ENCODE peak calls at places on chromosome 20, in five cellular contexts. U is pancreas, X is adrenal gland, C is glutamatergic neuron, R is HFFc6. A is an unnamed sample.

GRCh38 chr20:61205769-61206168 is 46.3 kb upstream of the CDH4 start:
- DNase-seq in U (no peak), R (no peak), C (no peak), X (no peak), A (no peak)

GRCh38 chr20:49589747-49590146 is 21.8 kb upstream of the PTGIS start:
- DNase-seq in X (no peak), C (no peak), U (no peak), R (no peak), A (no peak)

GRCh38 chr20:43570496-43570895 is 11.7 kb downstream of the SGK2 start:
- DNase-seq in R (no peak), X (no peak), U (no peak), C (no peak), A (no peak)

GRCh38 chr20:13458860-13459451 is 179.8 kb downstream of the TASP1 start:
- DNase-seq in U (no peak), C (peak), R (peak), X (peak), A (peak)

GRCh38 chr20:34222208-34222607 is 19.0 kb upstream of the ASIP start:
- DNase-seq in C (no peak), X (no peak), U (no peak), R (peak), A (no peak)

GRCh38 chr20:54086444-54087134 is 16.2 kb upstream of the BCAS1 start:
- DNase-seq in R (no peak), X (no peak), C (no peak), U (no peak), A (no peak)

GRCh38 chr20:50418890-50419642 is 91.1 kb upstream of the PTPN1 start:
- DNase-seq in U (no peak), C (no peak), X (peak), R (no peak), A (no peak)

GRCh38 chr20:9889270-9889981 is 50.5 kb upstream of the PAK5 start:
- DNase-seq in X (no peak), C (no peak), U (no peak), R (no peak), A (peak)

GRCh38 chr20:11777387-11777786 is 140.3 kb upstream of the BTBD3 start:
- DNase-seq in X (no peak), U (no peak), C (no peak), R (no peak), A (no peak)

GRCh38 chr20:32028647-32029372 is 18.6 kb downstream of the CCM2L start:
- DNase-seq in U (no peak), C (peak), X (no peak), R (no peak), A (no peak)

DNA sequence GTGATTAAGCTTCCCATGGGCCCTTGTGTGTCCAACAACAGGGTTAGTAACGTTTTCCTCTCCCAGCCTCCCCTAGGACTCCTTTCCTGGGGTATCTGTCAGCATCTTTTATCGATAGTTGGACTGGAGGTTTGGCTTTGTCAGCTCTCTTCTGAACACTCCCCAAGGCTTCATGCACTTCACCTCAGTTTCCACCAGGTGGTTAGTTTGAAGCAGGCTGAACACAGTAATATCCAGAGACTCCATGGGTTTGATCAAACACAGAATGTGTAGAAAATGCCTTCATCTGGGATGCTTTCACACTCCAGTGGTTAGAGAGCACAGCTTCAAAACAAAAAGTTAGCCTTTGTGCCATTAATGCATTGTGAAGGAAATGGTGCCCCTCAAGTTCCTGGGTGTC is 139.1 kb downstream of the SLC24A3 start:
- DNase-seq in X (no peak), U (no peak), R (no peak), C (no peak), A (no peak)
- TF ChIP-seq CTCF in X (no peak), U (no peak), R (no peak), C (peak), A (no peak)

GRCh38 chr20:58518896-58519593 is 3.8 kb upstream of the APCDD1L start:
- DNase-seq in R (no peak), U (no peak), X (no peak), C (no peak), A (no peak)
- TF ChIP-seq CTCF in R (no peak), U (no peak), X (no peak), C (no peak), A (no peak)

GRCh38 chr20:63682384-63683139 is 13.9 kb upstream of the TNFRSF6B start:
- DNase-seq in U (no peak), C (no peak), R (peak), X (peak), A (no peak)
- TF ChIP-seq CTCF in U (no peak), C (no peak), R (no peak), X (no peak), A (no peak)

GRCh38 chr20:2707353-2708072 is 14.9 kb downstream of the EBF4 start:
- DNase-seq in X (no peak), C (no peak), U (no peak), R (no peak), A (no peak)

GRCh38 chr20:2708073-2708415 is 15.5 kb downstream of the EBF4 start:
- DNase-seq in U (no peak), C (no peak), X (no peak), R (no peak), A (no peak)

GRCh38 chr20:2708665-2709064 is 16.1 kb downstream of the EBF4 start:
- DNase-seq in C (no peak), X (no peak), U (no peak), R (no peak), A (no peak)

GRCh38 chr20:2709205-2709981 is 16.8 kb downstream of the EBF4 start:
- DNase-seq in C (no peak), R (no peak), U (no peak), X (no peak), A (no peak)

DNA sequence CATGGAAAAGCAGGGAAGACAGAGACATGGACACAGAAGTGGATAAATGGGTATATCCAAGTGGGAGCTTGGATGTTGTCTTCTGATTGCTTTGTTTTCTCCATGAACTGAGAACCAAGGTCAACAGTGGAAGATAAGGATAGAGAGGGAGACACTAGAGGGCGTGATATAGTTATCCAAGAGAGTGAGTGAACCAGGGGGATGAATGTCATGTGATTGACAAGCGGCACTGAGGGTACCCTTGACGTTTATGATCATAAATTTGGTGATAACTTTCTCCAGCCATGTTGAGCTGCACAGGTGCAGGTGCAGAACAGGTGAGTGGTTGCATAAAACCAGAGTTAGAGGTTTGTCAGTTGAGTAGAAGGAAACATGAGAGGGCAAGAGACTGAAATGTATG is 20.7 kb downstream of the EBF4 start:
- DNase-seq in R (no peak), X (no peak), C (no peak), U (no peak), A (no peak)
- TF ChIP-seq CTCF in R (peak), X (no peak), C (no peak), U (no peak), A (peak)

DNA sequence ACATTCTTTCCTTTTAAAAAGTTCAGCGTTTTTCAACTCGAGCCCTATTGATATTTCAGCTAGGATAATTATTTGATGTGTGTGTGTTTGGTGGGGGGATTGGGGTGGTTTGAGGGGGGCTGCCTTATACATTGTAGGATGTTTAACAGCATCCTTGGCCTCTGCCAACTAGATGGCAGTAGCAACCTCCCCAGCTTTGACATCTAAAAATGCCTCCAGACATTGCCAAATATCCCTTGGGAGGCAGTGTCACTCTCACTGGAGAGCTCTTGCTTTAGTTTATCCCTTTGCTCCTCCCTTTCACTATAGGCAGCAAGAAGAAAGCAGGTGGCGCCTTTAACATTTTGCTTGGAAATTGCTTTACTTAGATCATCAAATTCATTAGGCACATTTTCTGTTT is 14.6 kb upstream of the TP53TG5 start:
- DNase-seq in X (no peak), U (no peak), C (no peak), R (peak), A (no peak)
- TF ChIP-seq CTCF in X (no peak), U (no peak), C (no peak), R (peak), A (no peak)

DNA sequence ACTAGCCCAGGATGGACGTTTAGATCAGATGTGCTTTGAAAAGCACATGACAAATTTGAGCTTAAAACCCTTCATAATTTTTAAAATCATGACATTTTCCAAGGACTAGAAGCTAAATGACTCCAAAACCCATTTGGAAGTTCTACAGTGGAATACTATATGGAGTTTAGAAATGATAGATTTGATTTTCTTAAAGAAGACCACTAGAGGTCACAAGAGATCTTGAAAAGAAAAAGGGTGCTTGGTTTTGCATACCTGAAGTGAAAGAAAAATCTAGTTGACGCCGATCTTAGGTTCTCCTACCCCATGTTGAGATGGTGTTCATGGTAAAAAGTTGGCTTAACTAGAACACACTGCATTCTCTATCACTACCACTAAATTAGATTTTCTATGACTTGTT is 31.5 kb downstream of the CFAP61 start:
- DNase-seq in C (no peak), R (peak), X (no peak), U (no peak), A (peak)
- TF ChIP-seq CTCF in C (peak), R (peak), X (peak), U (peak), A (peak)

GRCh38 chr20:21129861-21130260 is 4.0 kb downstream of the KIZ start:
- DNase-seq in X (no peak), U (no peak), C (no peak), R (no peak), A (no peak)
- TF ChIP-seq CTCF in X (no peak), U (no peak), C (no peak), R (peak), A (no peak)

DNA sequence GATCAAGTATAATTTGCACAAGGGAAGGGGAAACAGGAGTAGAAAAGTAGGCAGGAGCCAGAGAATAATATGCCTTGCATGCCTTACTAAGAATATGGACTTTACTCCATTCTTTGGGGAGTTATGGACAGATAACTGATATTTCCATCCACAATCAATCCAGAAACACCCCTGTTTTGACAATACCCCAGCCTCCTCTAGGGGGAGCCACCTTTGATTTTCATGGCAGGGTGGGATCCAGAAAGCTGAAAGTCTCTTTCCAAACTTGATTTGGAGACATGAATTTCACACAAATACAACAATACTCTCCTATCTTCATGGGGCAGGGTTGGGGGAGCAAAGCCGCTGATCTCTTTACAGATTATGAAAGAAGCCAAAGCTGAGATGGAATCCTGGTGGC is 404.1 kb downstream of the FOXA2 start:
- DNase-seq in U (no peak), X (no peak), R (no peak), C (peak), A (no peak)
- TF ChIP-seq CTCF in U (no peak), X (no peak), R (no peak), C (peak), A (peak)

DNA sequence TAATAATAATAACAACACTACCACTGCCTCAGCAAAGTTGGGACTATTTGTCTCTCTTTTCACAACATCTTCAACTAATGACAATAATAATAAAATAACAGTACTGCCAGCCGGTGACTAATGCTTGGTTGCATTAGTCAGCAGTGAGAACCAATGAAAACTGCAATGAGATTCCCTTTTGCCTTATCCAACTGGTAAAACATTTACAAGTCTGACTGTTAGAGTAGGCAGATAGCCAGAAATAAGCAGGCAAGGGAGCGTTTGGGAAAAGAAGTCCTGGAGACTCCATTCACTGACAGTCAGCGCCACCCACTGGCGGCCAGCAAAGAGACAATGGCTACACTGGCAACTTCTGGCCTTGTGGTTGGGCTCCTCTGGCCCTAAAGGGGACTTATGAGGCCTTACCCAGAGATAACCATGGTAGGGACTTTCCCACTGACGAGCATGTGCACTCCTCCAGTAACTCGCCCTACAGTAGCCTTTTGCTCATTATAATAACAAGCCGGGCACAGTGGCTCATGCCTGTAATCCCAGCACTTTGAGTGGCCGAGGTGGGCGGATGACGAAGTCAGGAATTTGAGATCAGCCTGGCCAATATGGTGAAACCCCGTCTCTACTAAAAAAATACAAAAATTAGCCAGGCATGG is 3.4 kb upstream of the NSFL1C start:
- DNase-seq in C (peak), R (peak), U (peak), X (peak), A (peak)
- TF ChIP-seq CTCF in C (peak), R (peak), U (peak), X (peak), A (peak)

A was measured in MM.1S.